ENCODE peak calls at places on chromosomes 5 and 9, in four cellular contexts. F, N, J and E are unnamed samples.
A peak's percentile ranks its signal among the peaks of the same experiment; 100 is the strongest.

GRCh38 chr5:126354012-126354856 is 69.0 kb upstream of the GRAMD2B start:
- ATAC-seq in N (peak; percentile 85), F (peak; percentile 86), J (peak; percentile 75), E (peak; percentile 62)

GRCh38 chr5:11062379-11062778 is 301.3 kb upstream of the DAP start:
- ATAC-seq in J (no peak), F (no peak), N (no peak), E (no peak)

GRCh38 chr5:180825768-180826525 is 23.3 kb upstream of the MGAT1 start:
- ATAC-seq in J (peak; percentile 31), F (peak; percentile 13), N (peak; percentile 59), E (peak; percentile 68)

GRCh38 chr5:166722939-166723338 is 1568.5 kb upstream of the WWC1 start:
- ATAC-seq in J (no peak), F (no peak), N (no peak), E (no peak)

GRCh38 chr5:67299317-67299716 is 102.7 kb upstream of the CD180 start:
- ATAC-seq in J (no peak), F (no peak), N (no peak), E (no peak)

GRCh38 chr9:76359365-76359764 is 34.9 kb downstream of the RFK start:
- ATAC-seq in J (no peak), F (peak; percentile 94), N (no peak), E (no peak)

GRCh38 chr9:94082956-94083355 is 1.3 kb upstream of the PTPDC1 start:
- ATAC-seq in F (peak; percentile 26), N (no peak), J (peak; percentile 59), E (no peak)

GRCh38 chr5:72659726-72660125 is 152.5 kb upstream of the ZNF366 start:
- ATAC-seq in N (no peak), F (no peak), J (no peak), E (no peak)

GRCh38 chr5:135329101-135329912 is 69.7 kb downstream of the MACROH2A1 start:
- ATAC-seq in N (no peak), J (no peak), F (no peak), E (no peak)

GRCh38 chr5:154740957-154741356 is 14.2 kb upstream of the LARP1 start:
- ATAC-seq in N (no peak), F (peak; percentile 55), J (peak; percentile 82), E (peak; percentile 76)

GRCh38 chr9:91071185-91071990 is 269.8 kb downstream of the SYK start:
- ATAC-seq in N (peak; percentile 42), F (no peak), J (no peak), E (no peak)

GRCh38 chr5:135544666-135545045 is 8.9 kb upstream of the NEUROG1 start:
- ATAC-seq in N (no peak), J (no peak), F (no peak), E (no peak)

GRCh38 chr5:129114539-129115193 is 20.1 kb downstream of the ISOC1 start:
- ATAC-seq in J (no peak), F (no peak), N (no peak), E (no peak)

GRCh38 chr5:145936401-145937131 is at the start of gene SH3RF2:
- ATAC-seq in N (peak; percentile 85), J (peak; percentile 75), F (peak; percentile 72), E (peak; percentile 75)

GRCh38 chr5:32290922-32291321 is 21.8 kb downstream of the MTMR12 start:
- ATAC-seq in J (no peak), F (no peak), N (no peak), E (no peak)

GRCh38 chr5:136776022-136776927 is 410.9 kb upstream of the TRPC7 start:
- ATAC-seq in J (no peak), F (no peak), N (no peak), E (no peak)

GRCh38 chr5:132102944-132103343 is 29.4 kb downstream of the CSF2 start:
- ATAC-seq in F (no peak), J (no peak), N (no peak), E (no peak)

GRCh38 chr9:127224178-127224882 is 40.2 kb upstream of the GARNL3 start:
- ATAC-seq in N (peak; percentile 85), J (peak; percentile 89), F (peak; percentile 90), E (peak; percentile 79)
- TF ChIP-seq POLR2AphosphoS5 in N (no peak), J (no peak), F (no peak), E (no peak)

GRCh38 chr9:122215663-122216062 is 13.1 kb downstream of the LHX6 start:
- ATAC-seq in F (no peak), J (no peak), N (no peak), E (no peak)

GRCh38 chr9:122214507-122214906 is 14.2 kb downstream of the LHX6 start:
- ATAC-seq in F (no peak), N (no peak), J (no peak), E (no peak)

GRCh38 chr9:122213589-122214413 is 15.0 kb downstream of the LHX6 start:
- ATAC-seq in F (peak; percentile 98), J (peak; percentile 45), N (peak; percentile 89), E (peak; percentile 42)

GRCh38 chr9:122212473-122213004 is 16.2 kb downstream of the LHX6 start:
- ATAC-seq in N (no peak), J (no peak), F (no peak), E (no peak)

DNA sequence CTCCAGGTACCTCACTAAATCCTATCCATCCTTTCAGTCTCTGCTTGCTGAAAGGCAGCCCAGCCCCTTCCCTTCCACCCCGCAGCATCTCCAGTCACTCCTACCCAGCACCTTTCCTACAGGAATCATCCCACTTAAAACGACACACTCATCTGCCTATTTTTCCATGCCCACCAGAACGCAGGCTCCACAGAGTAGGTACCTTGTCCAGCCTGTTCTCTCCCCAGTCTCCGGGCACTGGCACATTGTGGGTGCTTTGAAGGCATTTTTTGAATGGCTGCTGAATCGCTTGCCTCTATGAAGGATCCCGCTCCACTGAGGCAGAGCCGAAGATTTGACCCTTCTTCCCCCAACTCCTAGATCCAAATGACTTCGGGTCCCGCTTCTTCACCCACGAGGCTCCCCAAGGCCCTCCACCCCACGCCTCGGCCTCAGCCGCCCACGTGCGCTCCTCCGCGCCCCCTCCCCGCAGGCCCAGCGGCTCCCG is 15.6 kb downstream of the LHX6 start:
- ATAC-seq in F (no peak), N (no peak), J (no peak), E (no peak)
- H3K4me3 ChIP-seq in F (peak overlapping the region; percentile 58), N (peak overlapping the region; percentile 46), J (peak overlapping the region; percentile 41), E (no peak overlapping the region)

GRCh38 chr9:23379842-23380241 is 446.2 kb downstream of the ELAVL2 start:
- ATAC-seq in F (no peak), J (no peak), N (no peak), E (no peak)
- TF ChIP-seq POLR2AphosphoS5 in F (no peak), J (no peak), N (no peak), E (no peak)

DNA sequence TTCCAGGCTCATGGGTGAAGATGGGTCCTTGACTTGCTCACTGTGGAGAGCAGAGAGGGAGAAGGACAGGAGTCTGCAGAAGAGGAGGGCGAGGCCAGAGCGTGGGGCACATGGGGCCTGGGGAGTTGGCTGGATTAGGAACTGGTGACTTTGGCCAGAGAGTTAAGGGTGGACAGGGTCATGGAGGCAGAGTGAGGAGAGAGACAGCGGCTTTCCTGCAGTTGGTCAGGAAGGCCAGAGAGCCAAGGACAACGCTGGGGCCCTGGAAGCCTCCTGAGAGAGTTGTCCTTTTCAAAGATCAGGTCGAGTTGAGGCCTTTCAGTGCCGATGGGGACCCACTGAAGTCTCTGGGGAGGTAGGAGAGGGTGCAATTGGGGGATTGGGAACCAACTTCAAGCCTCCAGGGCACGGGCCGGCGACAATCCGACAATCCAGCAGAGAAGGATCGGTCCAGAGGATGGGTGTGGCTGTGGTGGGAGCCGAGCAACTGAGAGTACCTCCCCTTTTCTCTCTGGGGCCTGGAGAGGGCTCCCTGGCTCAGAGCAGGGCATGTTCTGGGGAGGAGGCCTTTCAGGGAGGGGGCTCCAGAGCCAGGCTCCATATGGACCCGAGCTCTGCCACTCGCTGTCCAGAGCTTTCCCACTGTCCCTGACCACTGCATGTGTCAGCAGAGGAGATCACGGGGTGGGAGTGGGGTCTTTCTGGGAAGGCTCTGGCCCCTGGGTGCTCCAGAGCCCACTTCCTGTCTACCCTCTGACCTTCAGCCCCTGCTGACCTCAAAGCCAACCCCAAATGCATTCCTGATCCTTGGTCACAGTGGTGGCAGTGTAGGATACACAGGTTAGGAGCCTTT is 7.5 kb upstream of the PHYHD1 start:
- ATAC-seq in F (peak; percentile 79), N (no peak), J (no peak), E (no peak)
- H3K4me3 ChIP-seq in F (no peak overlapping the region), N (no peak overlapping the region), J (peak overlapping the region; percentile 21), E (no peak overlapping the region)